ENCODE peak calls at places on chromosomes 2 and 18, in six cellular contexts. C is epithelial cell of esophagus; A is midbrain; G is neural crest cell; F is activated naive CD4-positive, alpha-beta T cell; K is amygdala. I is an unnamed sample.

GRCh38 chr2:147390475-147390874 is 454.4 kb upstream of the ACVR2A start:
- DNase-seq in A (no peak), C (peak; percentile 23), K (no peak), G (no peak), F (no peak), I (no peak)

GRCh38 chr18:23331091-23331920 is 121.8 kb upstream of the RIOK3 start:
- DNase-seq in C (peak; percentile 88), G (no peak), A (no peak), F (no peak), K (no peak), I (no peak)

GRCh38 chr18:3281456-3282400 is 19.8 kb downstream of the MYL12B start:
- DNase-seq in A (peak; percentile 81), C (peak; percentile 75), K (no peak), G (no peak), F (no peak), I (no peak)

GRCh38 chr18:30940952-30941539 is 101.5 kb downstream of the DSC3 start:
- DNase-seq in G (no peak), F (no peak), A (no peak), C (no peak), K (no peak), I (no peak)

GRCh38 chr2:43333096-43333655 is 106.8 kb upstream of the ZFP36L2 start:
- DNase-seq in K (no peak), A (no peak), G (no peak), F (no peak), C (no peak), I (no peak)

GRCh38 chr2:20491739-20492531 is 45.1 kb downstream of the RHOB start:
- DNase-seq in A (peak; percentile 15), K (no peak), F (no peak), G (no peak), C (no peak), I (no peak)

GRCh38 chr2:160085662-160086061 is 23.2 kb upstream of the PLA2R1 start:
- DNase-seq in A (no peak), C (no peak), K (no peak), G (no peak), F (no peak), I (no peak)

GRCh38 chr2:102103992-102104871 is 38.3 kb upstream of the IL1R1 start:
- DNase-seq in C (peak; percentile 76), F (no peak), K (no peak), G (no peak), A (no peak), I (peak; percentile 30)

GRCh38 chr2:72917875-72918660 is 749 bp downstream of the EMX1 start:
- DNase-seq in F (no peak), K (no peak), A (no peak), C (no peak), G (no peak), I (peak; percentile 76)

GRCh38 chr18:78525364-78526111 is 454.1 kb upstream of the SALL3 start:
- DNase-seq in G (no peak), C (no peak), F (no peak), K (no peak), A (peak; percentile 6), I (no peak)

GRCh38 chr2:170354855-170355649 is 177.1 kb downstream of the MYO3B start:
- DNase-seq in C (no peak), G (no peak), K (no peak), F (no peak), A (no peak), I (no peak)

GRCh38 chr2:129058981-129059380 is 740.3 kb upstream of the HS6ST1 start:
- DNase-seq in C (no peak), A (no peak), K (no peak), G (no peak), F (no peak), I (no peak)

GRCh38 chr2:164954954-164955701 is at the start of gene SLC38A11:
- DNase-seq in A (no peak), F (no peak), G (no peak), K (no peak), C (peak; percentile 35), I (peak; percentile 60)

GRCh38 chr2:109647636-109648035 is 33.5 kb downstream of the SOWAHC start:
- DNase-seq in C (no peak), K (no peak), A (no peak), F (no peak), G (no peak), I (no peak)

GRCh38 chr2:177172034-177172880 is 40.3 kb upstream of the HNRNPA3 start:
- DNase-seq in A (no peak), F (no peak), G (no peak), K (no peak), C (peak; percentile 88), I (no peak)

GRCh38 chr2:41414486-41415230 is 633.2 kb upstream of the PKDCC start:
- DNase-seq in K (no peak), F (no peak), C (peak; percentile 63), A (no peak), G (peak; percentile 5), I (peak; percentile 52)

GRCh38 chr2:235091983-235092382 is 140.2 kb downstream of the SH3BP4 start:
- DNase-seq in A (no peak), F (no peak), G (no peak), K (no peak), C (no peak), I (no peak)

GRCh38 chr2:64402876-64403275 is 51.1 kb upstream of the LGALSL start:
- DNase-seq in G (no peak), K (no peak), A (no peak), C (peak; percentile 33), F (no peak), I (peak; percentile 29)

GRCh38 chr2:189519631-189520387 is 60.8 kb downstream of the SLC40A1 start:
- DNase-seq in K (no peak), G (no peak), A (no peak), F (no peak), C (no peak), I (no peak)

I was measured in ecto neural progenitor cell.